ENCODE peak calls at places on chromosomes 6 and 20, in four cellular contexts. One of them, this sample, is unnamed. For H3K9me3, the result is how much of the 10 kb centered on the place peaks cover.

GRCh38 chr6:11050735-11051134 is 6.6 kb upstream of the ELOVL2 start:
- DNase-seq in stomach: no peak
- DNase-seq in fibroblast of lung: no peak
- DNase-seq in H9: no peak
- DNase-seq in this sample: no peak

GRCh38 chr6:80520195-80520594 is 413.7 kb downstream of the BCKDHB start:
- DNase-seq in fibroblast of lung: peak
- DNase-seq in H9: no peak
- DNase-seq in stomach: no peak
- DNase-seq in this sample: no peak

GRCh38 chr20:31569163-31570020 is 35.7 kb upstream of the ID1 start:
- DNase-seq in stomach: peak
- DNase-seq in H9: peak
- DNase-seq in fibroblast of lung: peak
- DNase-seq in this sample: peak

GRCh38 chr6:1987640-1988039 is 257.8 kb downstream of the GMDS start:
- DNase-seq in H9: no peak
- DNase-seq in stomach: no peak
- DNase-seq in fibroblast of lung: peak
- DNase-seq in this sample: no peak

GRCh38 chr20:3686867-3687321 is 5.1 kb upstream of the ADAM33 start:
- DNase-seq in H9: no peak
- DNase-seq in stomach: peak
- DNase-seq in fibroblast of lung: peak
- DNase-seq in this sample: peak

GRCh38 chr6:105648276-105648675 is 245.4 kb upstream of the PREP start:
- DNase-seq in stomach: no peak
- DNase-seq in fibroblast of lung: no peak
- DNase-seq in H9: no peak
- DNase-seq in this sample: no peak

GRCh38 chr6:41651246-41651961 is 13.1 kb downstream of the MDFI start:
- DNase-seq in stomach: no peak
- DNase-seq in fibroblast of lung: no peak
- DNase-seq in H9: no peak
- DNase-seq in this sample: no peak

GRCh38 chr6:156009656-156010055 is 554.0 kb upstream of the NOX3 start:
- DNase-seq in H9: no peak
- DNase-seq in fibroblast of lung: no peak
- DNase-seq in stomach: no peak
- DNase-seq in this sample: no peak

GRCh38 chr6:16799279-16800193 is 38.3 kb upstream of the ATXN1 start:
- DNase-seq in H9: no peak
- DNase-seq in fibroblast of lung: peak
- DNase-seq in stomach: no peak
- DNase-seq in this sample: no peak

GRCh38 chr6:137291441-137291840 is 72.3 kb upstream of the IFNGR1 start:
- DNase-seq in fibroblast of lung: peak
- DNase-seq in stomach: no peak
- DNase-seq in H9: no peak
- DNase-seq in this sample: peak

GRCh38 chr6:146974346-146974745 is 229.9 kb upstream of the STXBP5 start:
- DNase-seq in fibroblast of lung: no peak
- DNase-seq in stomach: no peak
- DNase-seq in H9: no peak
- DNase-seq in this sample: no peak

GRCh38 chr6:160069459-160069858 is 52.2 kb upstream of the SLC22A1 start:
- DNase-seq in fibroblast of lung: no peak
- DNase-seq in stomach: no peak
- DNase-seq in H9: no peak
- DNase-seq in this sample: no peak

GRCh38 chr6:105795913-105796517 is 290.1 kb upstream of the PRDM1 start:
- DNase-seq in H9: no peak
- DNase-seq in stomach: peak
- DNase-seq in fibroblast of lung: no peak
- DNase-seq in this sample: peak

GRCh38 chr6:159085396-159085895 is 40.7 kb upstream of the TAGAP start:
- DNase-seq in H9: no peak
- DNase-seq in stomach: no peak
- DNase-seq in fibroblast of lung: no peak
- DNase-seq in this sample: no peak

GRCh38 chr20:22567944-22568871 is 16.2 kb downstream of the FOXA2 start:
- DNase-seq in stomach: peak
- DNase-seq in H9: peak
- DNase-seq in fibroblast of lung: no peak
- DNase-seq in this sample: no peak

GRCh38 chr6:123715243-123715863 is 78.6 kb upstream of the TRDN start:
- DNase-seq in H9: no peak
- DNase-seq in stomach: no peak
- DNase-seq in fibroblast of lung: peak
- DNase-seq in this sample: peak

GRCh38 chr6:134293659-134294161 is 24.2 kb downstream of the SGK1 start:
- DNase-seq in stomach: no peak
- DNase-seq in H9: no peak
- DNase-seq in fibroblast of lung: no peak
- DNase-seq in this sample: no peak

GRCh38 chr20:49052334-49052733 is 6.2 kb downstream of the CSE1L start:
- DNase-seq in stomach: no peak
- DNase-seq in H9: no peak
- DNase-seq in fibroblast of lung: no peak
- DNase-seq in this sample: no peak

GRCh38 chr20:46483879-46484278 is 29.5 kb downstream of the ZNF334 start:
- DNase-seq in stomach: no peak
- DNase-seq in H9: no peak
- DNase-seq in fibroblast of lung: no peak
- DNase-seq in this sample: no peak

GRCh38 chr6:48101277-48101676 is 9.7 kb downstream of the PTCHD4 start:
- DNase-seq in H9: no peak
- DNase-seq in fibroblast of lung: peak
- DNase-seq in stomach: no peak
- DNase-seq in this sample: no peak

GRCh38 chr20:44133424-44133823 is 53.6 kb downstream of the JPH2 start:
- DNase-seq in stomach: no peak
- DNase-seq in fibroblast of lung: no peak
- DNase-seq in H9: no peak
- DNase-seq in this sample: no peak

GRCh38 chr6:73143551-73143950 is 81.7 kb downstream of the KHDC1L start:
- DNase-seq in fibroblast of lung: no peak
- DNase-seq in stomach: no peak
- DNase-seq in H9: no peak
- DNase-seq in this sample: no peak

GRCh38 chr6:142444388-142444787 is 142.6 kb downstream of the ADGRG6 start:
- DNase-seq in H9: no peak
- DNase-seq in fibroblast of lung: peak
- DNase-seq in stomach: no peak
- DNase-seq in this sample: no peak

GRCh38 chr20:60100780-60101179 is 142.6 kb downstream of the CDH26 start:
- DNase-seq in fibroblast of lung: no peak
- DNase-seq in H9: no peak
- DNase-seq in stomach: no peak
- DNase-seq in this sample: no peak

GRCh38 chr6:112202639-112203341 is 51.6 kb downstream of the LAMA4 start:
- DNase-seq in fibroblast of lung: peak
- DNase-seq in H9: no peak
- DNase-seq in stomach: no peak
- DNase-seq in this sample: no peak

GRCh38 chr6:25427549-25427948 is 148.4 kb downstream of the CARMIL1 start:
- DNase-seq in stomach: no peak
- DNase-seq in H9: no peak
- DNase-seq in fibroblast of lung: no peak
- DNase-seq in this sample: no peak

GRCh38 chr6:150492941-150493340 is 106.7 kb upstream of the PLEKHG1 start:
- DNase-seq in H9: no peak
- DNase-seq in fibroblast of lung: no peak
- DNase-seq in stomach: no peak
- DNase-seq in this sample: peak

GRCh38 chr6:168045706-168046620 is 33.0 kb downstream of the FRMD1 start:
- DNase-seq in H9: no peak
- DNase-seq in stomach: no peak
- DNase-seq in fibroblast of lung: peak
- DNase-seq in this sample: no peak

GRCh38 chr20:42041000-42041565 is 422.9 kb upstream of the CHD6 start:
- DNase-seq in fibroblast of lung: no peak
- DNase-seq in stomach: no peak
- DNase-seq in H9: no peak
- DNase-seq in this sample: no peak

GRCh38 chr20:61965606-61966491 is 99.8 kb downstream of the TAF4 start:
- DNase-seq in H9: peak
- DNase-seq in fibroblast of lung: no peak
- DNase-seq in stomach: no peak
- DNase-seq in this sample: no peak

GRCh38 chr20:51412333-51412761 is 130.2 kb downstream of the NFATC2 start:
- DNase-seq in fibroblast of lung: peak
- DNase-seq in H9: no peak
- DNase-seq in stomach: no peak
- DNase-seq in this sample: peak

DNA sequence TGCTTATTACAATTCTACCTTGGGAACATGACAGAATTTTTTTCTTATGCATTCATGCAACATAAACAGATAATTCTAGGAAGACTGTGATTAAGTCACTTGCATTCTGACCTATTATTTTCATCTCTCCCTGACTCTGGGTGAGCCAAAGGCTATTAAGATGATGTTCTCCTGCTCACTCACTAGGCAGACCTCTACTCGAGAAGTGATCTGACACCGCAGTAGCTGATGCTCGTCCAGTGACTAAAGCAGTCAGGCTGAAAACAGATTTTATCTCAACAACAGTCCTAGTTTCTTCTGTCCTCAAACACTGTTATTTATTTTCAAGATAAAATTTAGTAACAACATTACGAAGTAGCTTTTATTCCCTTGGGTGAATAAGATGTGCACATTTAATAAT is 17.3 kb downstream of the NAA20 start:
- DNase-seq in H9: no peak
- DNase-seq in stomach: no peak
- DNase-seq in fibroblast of lung: no peak
- DNase-seq in this sample: no peak
- H3K27ac ChIP-seq in H9: no peak
- H3K27ac ChIP-seq in stomach: no peak
- H3K27ac ChIP-seq in fibroblast of lung: no peak
- H3K27ac ChIP-seq in this sample: no peak

GRCh38 chr6:22513667-22514066 is 55.7 kb upstream of the HDGFL1 start:
- DNase-seq in stomach: no peak
- DNase-seq in H9: no peak
- DNase-seq in fibroblast of lung: no peak
- DNase-seq in this sample: no peak

GRCh38 chr6:22512716-22513452 is 56.5 kb upstream of the HDGFL1 start:
- DNase-seq in fibroblast of lung: peak
- DNase-seq in H9: no peak
- DNase-seq in stomach: no peak
- DNase-seq in this sample: no peak
- H3K9me3 ChIP-seq in fibroblast of lung: under half
- H3K9me3 ChIP-seq in H9: under half
- H3K9me3 ChIP-seq in stomach: under half
- H3K9me3 ChIP-seq in this sample: under half

GRCh38 chr20:34507661-34508060 is 8.6 kb upstream of the DYNLRB1 start:
- DNase-seq in fibroblast of lung: no peak
- DNase-seq in stomach: no peak
- DNase-seq in H9: no peak
- DNase-seq in this sample: no peak

GRCh38 chr20:34512955-34513419 is 3.2 kb upstream of the DYNLRB1 start:
- DNase-seq in H9: no peak
- DNase-seq in fibroblast of lung: no peak
- DNase-seq in stomach: no peak
- DNase-seq in this sample: no peak

GRCh38 chr20:34512266-34512954 is 3.8 kb upstream of the DYNLRB1 start:
- DNase-seq in stomach: no peak
- DNase-seq in H9: no peak
- DNase-seq in fibroblast of lung: peak
- DNase-seq in this sample: peak

GRCh38 chr20:34511891-34512265 is 4.3 kb upstream of the DYNLRB1 start:
- DNase-seq in fibroblast of lung: no peak
- DNase-seq in H9: no peak
- DNase-seq in stomach: no peak
- DNase-seq in this sample: no peak

DNA sequence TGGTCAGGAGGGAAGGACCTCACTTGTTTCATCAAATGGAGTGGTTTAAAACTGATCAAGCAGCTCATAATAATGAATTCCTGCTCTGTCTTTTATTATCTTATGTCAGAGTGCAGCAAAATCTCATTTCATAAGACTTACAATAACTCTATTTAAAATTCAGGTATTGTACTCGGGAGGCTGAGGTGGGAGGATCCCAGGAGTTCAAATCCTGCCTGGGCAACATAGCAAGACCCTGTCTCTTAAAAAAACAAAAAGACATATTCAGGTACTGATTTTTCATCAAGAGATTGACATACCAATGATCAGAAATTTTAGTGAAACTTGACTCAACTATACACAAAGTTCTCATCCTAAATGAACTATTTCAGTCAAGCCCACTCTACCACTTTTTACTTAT is 5.6 kb upstream of the DYNLRB1 start:
- DNase-seq in H9: no peak
- DNase-seq in stomach: no peak
- DNase-seq in fibroblast of lung: no peak
- DNase-seq in this sample: no peak
- H3K27ac ChIP-seq in H9: no peak
- H3K27ac ChIP-seq in stomach: no peak
- H3K27ac ChIP-seq in fibroblast of lung: no peak
- H3K27ac ChIP-seq in this sample: peak

GRCh38 chr6:85983032-85983659 is 340.5 kb upstream of the SYNCRIP start:
- DNase-seq in H9: no peak
- DNase-seq in fibroblast of lung: no peak
- DNase-seq in stomach: no peak
- DNase-seq in this sample: no peak

DNA sequence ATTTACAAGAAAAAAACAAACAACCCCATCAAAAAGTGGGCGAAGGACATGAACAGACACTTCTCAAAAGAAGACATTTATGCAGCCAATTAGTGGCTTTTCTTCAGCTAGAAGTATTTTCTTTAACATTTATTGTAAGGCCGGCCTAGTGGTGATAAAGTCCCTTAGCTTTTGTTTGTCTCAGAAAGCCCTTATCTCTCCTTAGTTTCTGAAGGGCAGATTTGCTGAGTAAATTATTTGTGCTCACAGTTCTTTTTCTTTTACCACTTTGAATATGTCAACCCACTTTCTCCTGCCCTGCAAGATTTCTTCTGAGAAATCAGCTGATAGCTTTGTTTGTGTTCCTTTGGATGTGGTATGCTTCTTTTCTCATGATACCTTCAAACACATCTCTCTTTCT is 344.0 kb upstream of the SYNCRIP start:
- DNase-seq in fibroblast of lung: no peak
- DNase-seq in stomach: no peak
- DNase-seq in H9: no peak
- DNase-seq in this sample: no peak
- H3K9me3 ChIP-seq in fibroblast of lung: under half
- H3K9me3 ChIP-seq in stomach: under half
- H3K9me3 ChIP-seq in H9: under half
- H3K9me3 ChIP-seq in this sample: under half